ENCODE peak calls at places on chromosome 4, in four cellular contexts. S, I, K and R are unnamed samples.

GRCh38 chr4:48813984-48814383 is 16.9 kb upstream of the OCIAD1 start:
- DNase-seq in S (no peak), I (no peak), K (no peak), R (no peak)

GRCh38 chr4:149441338-149441737 is 374.3 kb downstream of the IQCM start:
- DNase-seq in S (no peak), I (no peak), K (no peak), R (no peak)

GRCh38 chr4:33961751-33962150 is 2282.6 kb downstream of the ARAP2 start:
- DNase-seq in S (no peak), I (no peak), K (no peak), R (no peak)

GRCh38 chr4:139279723-139280620 is at the start of gene MGARP:
- DNase-seq in S (no peak), I (no peak), K (no peak), R (peak)

GRCh38 chr4:164997941-164998340 is 20.5 kb upstream of the TRIM61 start:
- DNase-seq in S (no peak), I (no peak), K (no peak), R (no peak)

GRCh38 chr4:4859799-4860380 is 425 bp downstream of the MSX1 start:
- DNase-seq in S (no peak), I (no peak), K (no peak), R (no peak)

GRCh38 chr4:174358823-174359222 is 75.1 kb downstream of the CEP44 start:
- DNase-seq in S (no peak), I (no peak), K (no peak), R (peak)

GRCh38 chr4:35463251-35463952 is 780.9 kb downstream of the ARAP2 start:
- DNase-seq in S (no peak), I (no peak), K (no peak), R (no peak)

GRCh38 chr4:119053245-119053644 is 82.4 kb upstream of the MYOZ2 start:
- DNase-seq in S (no peak), I (no peak), K (no peak), R (no peak)

GRCh38 chr4:26085581-26085980 is 171.6 kb downstream of the SMIM20 start:
- DNase-seq in S (no peak), I (no peak), K (no peak), R (no peak)

GRCh38 chr4:153684182-153685073 is at the start of gene TLR2:
- DNase-seq in S (peak), I (peak), K (peak), R (peak)

GRCh38 chr4:115119804-115120352 is 6.5 kb upstream of the NDST4 start:
- DNase-seq in S (no peak), I (no peak), K (no peak), R (no peak)

GRCh38 chr4:24473309-24473721 is 111.0 kb downstream of the DHX15 start:
- DNase-seq in S (no peak), I (no peak), K (peak), R (no peak)

GRCh38 chr4:124486423-124486822 is 226.1 kb downstream of the ANKRD50 start:
- DNase-seq in S (no peak), I (no peak), K (no peak), R (no peak)

GRCh38 chr4:117965608-117966007 is 68.7 kb upstream of the NDST3 start:
- DNase-seq in S (no peak), I (no peak), K (no peak), R (no peak)

GRCh38 chr4:115090483-115091075 is 22.8 kb downstream of the NDST4 start:
- DNase-seq in S (no peak), I (no peak), K (no peak), R (no peak)

GRCh38 chr4:127370495-127371069 is 262.2 kb upstream of the INTU start:
- DNase-seq in S (peak), I (no peak), K (peak), R (no peak)

GRCh38 chr4:3363411-3364141 is 70.8 kb downstream of the RGS12 start:
- DNase-seq in S (no peak), I (no peak), K (no peak), R (no peak)

GRCh38 chr4:183100827-183101226 is 1.8 kb downstream of the WWC2 start:
- DNase-seq in S (no peak), I (no peak), K (no peak), R (no peak)

GRCh38 chr4:53705972-53706371 is 114.7 kb upstream of the LNX1 start:
- DNase-seq in S (no peak), I (no peak), K (no peak), R (no peak)

GRCh38 chr4:79673898-79674297 is 265.9 kb upstream of the GK2 start:
- DNase-seq in S (no peak), I (no peak), K (no peak), R (no peak)

GRCh38 chr4:108247511-108248088 is 78.9 kb upstream of the LEF1 start:
- DNase-seq in S (no peak), I (no peak), K (no peak), R (no peak)

GRCh38 chr4:153418114-153418513 is 48.0 kb upstream of the TMEM131L start:
- DNase-seq in S (no peak), I (no peak), K (no peak), R (no peak)

GRCh38 chr4:15963001-15963451 is at the start of gene FGFBP2:
- DNase-seq in S (peak), I (peak), K (peak), R (peak)

GRCh38 chr4:128468485-128468989 is 180.9 kb upstream of the PGRMC2 start:
- DNase-seq in S (peak), I (no peak), K (peak), R (no peak)

GRCh38 chr4:55348436-55348835 is 2.4 kb downstream of the SRD5A3 start:
- DNase-seq in S (no peak), I (no peak), K (no peak), R (no peak)

GRCh38 chr4:189084671-189085070 is 856.0 kb upstream of the FRG1 start:
- DNase-seq in S (no peak), I (no peak), K (no peak), R (no peak)

GRCh38 chr4:167578906-167579305 is 344.6 kb upstream of the SPOCK3 start:
- DNase-seq in S (no peak), I (no peak), K (no peak), R (no peak)

GRCh38 chr4:105241456-105241855 is 94.8 kb downstream of the TET2 start:
- DNase-seq in S (no peak), I (no peak), K (peak), R (no peak)

GRCh38 chr4:83268491-83268890 is 16.1 kb downstream of the COQ2 start:
- DNase-seq in S (no peak), I (no peak), K (no peak), R (no peak)
- H3K27ac ChIP-seq in S (no peak), I (no peak), K (no peak), R (no peak)

DNA sequence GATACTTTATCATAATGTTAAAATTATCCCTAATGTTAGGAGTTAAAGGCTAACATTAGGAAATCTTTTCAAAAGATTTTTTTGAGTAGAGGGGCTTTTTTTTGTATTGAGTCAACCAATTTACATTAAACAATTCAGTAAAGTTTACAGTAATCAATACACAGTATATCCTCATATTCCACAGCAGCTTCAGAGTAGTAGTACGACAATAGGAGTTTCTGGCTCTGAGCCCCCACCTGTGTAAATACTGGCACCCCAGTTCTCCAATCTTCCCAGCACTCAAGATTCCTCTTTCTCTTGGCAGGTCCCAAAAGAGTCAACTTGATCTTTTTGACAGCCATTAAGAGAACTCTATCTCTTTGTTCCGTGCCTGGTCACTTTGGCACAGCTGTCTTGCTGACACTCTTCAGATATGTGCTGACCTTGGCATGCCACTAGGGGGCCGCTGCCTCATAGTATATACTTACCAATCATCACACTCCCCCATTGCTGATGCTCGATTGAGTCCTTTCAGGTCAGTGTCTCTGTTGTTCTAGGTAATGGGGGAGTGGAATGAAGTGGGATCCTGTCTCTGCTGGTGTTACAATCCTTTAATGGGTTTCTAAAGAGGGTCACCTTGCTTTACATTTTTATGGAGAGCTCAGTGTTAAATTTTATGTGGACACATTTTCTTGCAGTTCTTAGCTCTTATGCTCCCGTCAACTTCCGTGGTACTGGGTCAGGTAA is 19.5 kb upstream of the CCNI start:
- DNase-seq in S (peak), I (peak), K (peak), R (peak)
- H3K27ac ChIP-seq in S (no peak), I (no peak), K (no peak), R (no peak)

DNA sequence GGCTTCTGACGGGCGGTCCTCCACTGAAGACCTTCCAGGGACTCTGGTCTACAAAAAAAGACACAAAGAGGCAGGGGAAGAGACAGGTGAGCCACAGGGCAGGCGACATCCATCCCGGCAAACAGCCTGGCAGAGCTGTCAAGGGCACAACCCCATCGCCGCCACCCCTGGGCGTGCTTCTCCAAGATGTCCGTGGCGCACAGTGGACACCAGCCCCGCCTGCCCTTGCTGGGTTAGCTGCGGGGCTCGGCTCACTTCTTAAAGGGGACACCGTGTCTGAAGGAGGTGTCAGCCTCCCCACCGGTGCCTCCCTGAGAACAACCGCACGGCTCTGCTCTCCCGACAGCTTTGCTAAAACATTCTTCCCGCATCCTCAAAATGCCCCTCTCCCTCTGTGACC is 28.4 kb downstream of the FAM53A start:
- DNase-seq in S (no peak), I (no peak), K (no peak), R (no peak)
- H3K27ac ChIP-seq in S (no peak), I (no peak), K (no peak), R (no peak)

DNA sequence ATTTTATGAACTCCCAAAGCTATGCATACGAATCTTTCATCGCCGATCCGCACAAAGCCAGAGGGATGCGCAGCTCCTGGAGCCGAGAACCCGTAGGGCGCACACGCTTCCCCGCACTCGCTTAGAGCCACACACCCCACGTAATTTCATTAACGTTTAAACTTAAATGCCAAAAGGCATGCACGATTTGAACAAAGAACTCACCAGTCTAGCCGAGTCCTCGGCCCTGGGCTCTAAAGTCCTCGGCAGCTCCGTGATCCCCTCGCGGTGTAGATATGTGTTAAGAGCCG is 2.4 kb upstream of the FAT1 start:
- DNase-seq in S (no peak), I (no peak), K (no peak), R (no peak)
- H3K27ac ChIP-seq in S (peak), I (no peak), K (peak), R (no peak)